ENCODE peak calls at places on chromosome 19, in four cellular contexts. I is activated effector memory CD4-positive, alpha-beta T cell treated with anti-CD3 and anti-CD28 coated beads, Interleukin-2, amount 50 U/mL, for 16 hours; W is KG1; P is activated T-cell treated with anti-CD3 and anti-CD28 coated beads for 48 hours. F is an unnamed sample.

GRCh38 chr19:33646306-33646705 is 24.6 kb downstream of the CHST8 start:
- DNase-seq in I (no peak), P (no peak), W (no peak), F (no peak)

GRCh38 chr19:35852029-35852780 is at the start of gene NPHS1:
- DNase-seq in W (no peak), I (no peak), P (no peak), F (no peak)

GRCh38 chr19:47036233-47036651 is 12.2 kb downstream of the TMEM160 start:
- DNase-seq in P (no peak), W (no peak), I (no peak), F (peak)

GRCh38 chr19:2815191-2815614 is 4.5 kb upstream of the ZNF554 start:
- DNase-seq in P (no peak), W (no peak), I (no peak), F (no peak)

GRCh38 chr19:16041571-16042386 is 34.5 kb upstream of the TPM4 start:
- DNase-seq in P (peak), I (peak), W (peak), F (peak)

GRCh38 chr19:38784224-38784623 is 4.8 kb upstream of the LGALS7B start:
- DNase-seq in P (no peak), I (no peak), W (no peak), F (no peak)

GRCh38 chr19:1856698-1857603 is 6.4 kb downstream of the KLF16 start:
- DNase-seq in W (peak), I (peak), P (peak), F (peak)

GRCh38 chr19:39160889-39161672 is 35.5 kb downstream of the PAK4 start:
- DNase-seq in P (no peak), I (no peak), W (no peak), F (no peak)

GRCh38 chr19:43779820-43780219 is 953 bp downstream of the KCNN4 start:
- DNase-seq in I (no peak), P (no peak), W (peak), F (no peak)

GRCh38 chr19:6252066-6252465 is 27.7 kb downstream of the MLLT1 start:
- DNase-seq in W (no peak), I (no peak), P (no peak), F (peak)

GRCh38 chr19:23946569-23946968 is 31.9 kb downstream of the ZNF726 start:
- DNase-seq in I (no peak), P (no peak), W (no peak), F (no peak)

GRCh38 chr19:36488816-36489138 is 584 bp downstream of the ZNF566 start:
- DNase-seq in W (peak), P (no peak), I (peak), F (no peak)

GRCh38 chr19:11257827-11258380 is 4.4 kb downstream of the DOCK6 start:
- DNase-seq in I (no peak), W (no peak), P (no peak), F (no peak)